ENCODE peak calls at places on chromosomes 2 and 18, in six cellular contexts. J is mesothelial cell of epicardium, T is omental fat pad, P is neural progenitor cell, R is HCT116, N is progenitor cell of endocrine pancreas. F is an unnamed sample.

GRCh38 chr2:216315817-216316603 is 56.3 kb downstream of the MARCHF4 start:
- DNase-seq in J (no peak), T (no peak), P (peak), R (peak), N (no peak), F (no peak)

GRCh38 chr2:157842106-157842879 is 33.8 kb downstream of the ACVR1 start:
- DNase-seq in J (no peak), T (no peak), P (no peak), R (no peak), N (no peak), F (no peak)

GRCh38 chr2:150586858-150587257 is 99.4 kb upstream of the RND3 start:
- DNase-seq in J (no peak), T (no peak), P (no peak), R (no peak), N (no peak), F (no peak)

GRCh38 chr2:149799296-149799695 is 211.7 kb upstream of the MMADHC start:
- DNase-seq in J (no peak), T (no peak), P (peak), R (peak), N (no peak), F (no peak)

GRCh38 chr2:176018708-176019107 is 16.6 kb upstream of the LNPK start:
- DNase-seq in J (no peak), T (no peak), P (no peak), R (no peak), N (no peak), F (no peak)

GRCh38 chr18:36600548-36600947 is 228.3 kb downstream of the TPGS2 start:
- DNase-seq in J (no peak), T (no peak), P (no peak), R (no peak), N (no peak), F (no peak)

GRCh38 chr2:152098033-152098797 is 629 bp downstream of the CACNB4 start:
- DNase-seq in J (peak), T (no peak), P (peak), R (no peak), N (no peak), F (peak)

GRCh38 chr2:232026941-232027340 is 65.4 kb downstream of the DIS3L2 start:
- DNase-seq in J (no peak), T (no peak), P (no peak), R (no peak), N (no peak), F (no peak)

GRCh38 chr2:162480067-162480466 is 136.1 kb downstream of the GCA start:
- DNase-seq in J (no peak), T (no peak), P (no peak), R (no peak), N (no peak), F (no peak)

GRCh38 chr2:233381013-233381995 is 27.0 kb downstream of the DGKD start:
- DNase-seq in J (no peak), T (no peak), P (no peak), R (no peak), N (no peak), F (no peak)

GRCh38 chr2:88897718-88898117 is 206.2 kb downstream of the RPIA start:
- DNase-seq in J (no peak), T (no peak), P (no peak), R (no peak), N (no peak), F (no peak)
- TF ChIP-seq CTCF in J (no peak), T (no peak), P (no peak), R (no peak), N (no peak), F (no peak)

GRCh38 chr2:120519469-120519868 is 173.5 kb downstream of the INHBB start:
- DNase-seq in J (no peak), T (no peak), P (no peak), R (no peak), N (no peak), F (no peak)
- TF ChIP-seq CTCF in J (no peak), T (no peak), P (no peak), R (no peak), N (no peak), F (no peak)

GRCh38 chr2:217932661-217933325 is 70.0 kb downstream of the TNS1 start:
- DNase-seq in J (no peak), T (no peak), P (peak), R (no peak), N (no peak), F (no peak)
- TF ChIP-seq CTCF in J (no peak), T (no peak), P (peak), R (peak), N (peak), F (no peak)

DNA sequence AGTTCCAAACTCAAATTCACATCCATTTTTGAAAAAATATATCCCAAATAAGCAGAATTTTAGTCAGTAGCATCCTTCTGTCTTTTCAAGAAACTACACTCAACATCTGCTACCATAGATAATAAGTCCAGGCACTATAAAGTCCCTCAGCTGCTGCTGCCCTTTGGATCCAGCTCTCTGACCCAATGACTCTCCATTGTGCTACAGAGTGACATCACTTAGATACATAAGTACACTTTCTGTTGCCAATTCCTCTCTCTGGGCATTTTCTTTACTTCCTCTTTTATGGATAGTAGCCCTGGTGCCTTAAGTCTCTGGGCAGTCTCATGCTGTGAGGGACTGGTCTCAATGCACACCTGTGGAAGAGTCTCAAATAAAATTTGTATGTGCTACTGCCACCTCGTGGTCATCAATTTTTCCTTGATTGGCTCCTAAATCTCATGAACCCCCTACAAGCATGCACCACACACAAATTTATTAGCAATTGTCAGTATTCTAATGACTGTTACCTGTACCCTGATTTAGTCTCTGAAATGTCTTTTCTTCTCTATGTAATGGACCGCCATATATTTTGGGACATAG is 219.2 kb downstream of the LRP1B start:
- DNase-seq in J (no peak), T (no peak), P (peak), R (peak), N (peak), F (no peak)
- TF ChIP-seq CTCF in J (peak), T (no peak), P (peak), R (peak), N (peak), F (no peak)

DNA sequence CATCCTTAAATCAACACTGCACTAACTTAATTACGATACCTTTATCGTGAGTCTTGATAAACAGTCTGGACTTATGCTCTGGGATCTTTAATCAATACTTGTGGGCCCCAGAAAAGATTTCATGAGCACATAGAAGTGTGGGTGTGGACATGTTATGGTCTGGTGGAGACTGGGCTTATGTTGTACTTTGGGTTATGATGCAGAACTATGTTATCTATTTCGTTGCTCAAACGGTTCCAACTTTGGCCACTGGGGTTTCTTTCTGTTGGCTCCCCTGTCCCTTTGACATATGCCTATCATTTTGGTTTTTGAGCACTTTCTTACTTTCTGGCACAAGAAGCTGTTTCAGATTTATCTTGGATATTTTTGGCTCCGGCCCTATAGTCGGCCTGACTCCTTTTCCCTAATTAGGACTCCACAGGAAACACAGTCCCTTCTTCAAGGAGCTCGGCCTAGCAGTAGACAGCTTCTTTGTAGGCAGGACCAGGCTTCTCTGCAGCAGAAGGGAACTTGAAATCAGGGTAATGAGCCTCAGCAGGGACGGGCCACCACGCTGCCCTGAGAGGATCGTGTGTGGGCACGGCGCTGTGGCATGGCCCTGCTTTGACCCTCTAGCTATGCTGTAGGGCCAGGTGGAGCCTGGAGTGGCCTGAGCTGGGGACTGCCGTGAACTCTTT is 54.6 kb upstream of the TXNDC2 start:
- DNase-seq in J (no peak), T (no peak), P (no peak), R (no peak), N (no peak), F (no peak)
- TF ChIP-seq CTCF in J (no peak), T (no peak), P (peak), R (peak), N (peak), F (no peak)

F was measured in activated B cell treated with CpG ODN at 0.5 μM for 24 hours.